ENCODE peak calls at places on chromosomes 12 and 14, in seven cellular contexts. M, B, W, V, Q, T and L are unnamed samples.

GRCh38 chr14:75794615-75795038 is 133.6 kb downstream of the TTLL5 start:
- DNase-seq in M (no peak), B (no peak), W (no peak), V (no peak), Q (peak), T (no peak), L (no peak)

GRCh38 chr14:71319646-71320045 is 412.4 kb downstream of the PCNX1 start:
- DNase-seq in M (peak), B (no peak), W (no peak), V (no peak), Q (no peak), T (no peak), L (no peak)

GRCh38 chr12:108218911-108219310 is 89.8 kb downstream of the WSCD2 start:
- DNase-seq in M (no peak), B (no peak), W (no peak), V (no peak), Q (no peak), T (no peak), L (no peak)

GRCh38 chr14:29236401-29236800 is 469.8 kb downstream of the FOXG1 start:
- DNase-seq in M (no peak), B (no peak), W (no peak), V (no peak), Q (no peak), T (no peak), L (no peak)

GRCh38 chr12:109165599-109165998 is 49.2 kb downstream of the ACACB start:
- DNase-seq in M (no peak), B (no peak), W (no peak), V (peak), Q (no peak), T (no peak), L (no peak)

GRCh38 chr12:40565029-40565633 is 127.1 kb upstream of the CNTN1 start:
- DNase-seq in M (no peak), B (no peak), W (no peak), V (no peak), Q (no peak), T (no peak), L (no peak)

GRCh38 chr12:41919526-41920305 is 225.0 kb downstream of the GXYLT1 start:
- DNase-seq in M (no peak), B (no peak), W (no peak), V (no peak), Q (no peak), T (no peak), L (no peak)

GRCh38 chr12:6437586-6437985 is 7.2 kb upstream of the CD27 start:
- DNase-seq in M (no peak), B (no peak), W (no peak), V (no peak), Q (no peak), T (no peak), L (no peak)

GRCh38 chr14:59634617-59635016 is 58.0 kb upstream of the CCDC175 start:
- DNase-seq in M (no peak), B (no peak), W (no peak), V (no peak), Q (no peak), T (no peak), L (no peak)

GRCh38 chr12:30286345-30286926 is 409.2 kb downstream of the IPO8 start:
- DNase-seq in M (peak), B (no peak), W (no peak), V (no peak), Q (peak), T (no peak), L (no peak)

GRCh38 chr12:96197503-96198272 is 3.5 kb downstream of the ELK3 start:
- DNase-seq in M (peak), B (no peak), W (no peak), V (no peak), Q (no peak), T (no peak), L (no peak)

GRCh38 chr12:58596381-58596780 is 323.9 kb downstream of the LRIG3 start:
- DNase-seq in M (no peak), B (no peak), W (no peak), V (no peak), Q (no peak), T (no peak), L (no peak)
- TF ChIP-seq EP300 in M (no peak), B (no peak), W (no peak), V (no peak), Q (no peak), T (no peak), L (no peak)

DNA sequence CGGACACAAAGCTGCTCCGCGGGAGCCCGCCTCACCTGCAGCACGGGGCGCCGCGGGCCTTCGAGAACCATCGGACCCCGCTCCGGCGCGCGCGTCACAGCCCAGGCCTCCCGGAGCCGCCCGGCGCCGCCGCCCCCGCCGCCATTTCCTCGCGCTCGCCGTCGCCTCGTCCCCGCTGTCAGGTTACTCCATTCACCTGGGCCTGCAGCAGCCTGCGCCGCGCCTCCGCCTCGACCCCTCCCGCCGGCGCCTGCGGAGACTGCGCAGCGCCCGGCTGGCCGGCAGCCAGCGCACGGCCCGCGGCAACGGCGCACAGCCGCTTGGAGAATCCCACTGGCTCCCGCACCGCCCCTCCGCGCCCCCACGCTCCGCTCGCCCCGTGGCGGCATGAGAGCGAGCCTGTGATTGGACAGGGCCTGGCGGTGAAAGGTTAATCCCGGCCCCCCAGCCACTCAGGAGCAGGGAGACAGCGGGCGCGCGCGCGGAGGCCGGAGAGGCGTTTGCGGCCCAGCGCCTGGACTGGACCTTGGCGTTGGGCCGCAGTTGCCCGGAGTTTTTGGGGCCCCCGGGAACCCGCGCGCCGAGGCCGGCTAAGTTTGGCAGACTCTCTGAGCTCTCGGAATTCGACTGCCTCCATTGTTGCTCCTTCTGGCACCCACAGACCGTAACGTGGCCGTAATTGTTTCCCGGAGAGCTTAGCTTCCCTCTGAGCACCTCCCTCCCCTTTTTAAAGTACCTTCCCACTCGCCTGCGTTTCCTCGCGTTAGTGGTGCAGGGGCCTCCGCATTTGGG is at the start of gene DICER1:
- DNase-seq in M (peak), B (peak), W (peak), V (peak), Q (peak), T (peak), L (peak)
- TF ChIP-seq EP300 in M (no peak), B (peak), W (no peak), V (no peak), Q (no peak), T (no peak), L (no peak)

DNA sequence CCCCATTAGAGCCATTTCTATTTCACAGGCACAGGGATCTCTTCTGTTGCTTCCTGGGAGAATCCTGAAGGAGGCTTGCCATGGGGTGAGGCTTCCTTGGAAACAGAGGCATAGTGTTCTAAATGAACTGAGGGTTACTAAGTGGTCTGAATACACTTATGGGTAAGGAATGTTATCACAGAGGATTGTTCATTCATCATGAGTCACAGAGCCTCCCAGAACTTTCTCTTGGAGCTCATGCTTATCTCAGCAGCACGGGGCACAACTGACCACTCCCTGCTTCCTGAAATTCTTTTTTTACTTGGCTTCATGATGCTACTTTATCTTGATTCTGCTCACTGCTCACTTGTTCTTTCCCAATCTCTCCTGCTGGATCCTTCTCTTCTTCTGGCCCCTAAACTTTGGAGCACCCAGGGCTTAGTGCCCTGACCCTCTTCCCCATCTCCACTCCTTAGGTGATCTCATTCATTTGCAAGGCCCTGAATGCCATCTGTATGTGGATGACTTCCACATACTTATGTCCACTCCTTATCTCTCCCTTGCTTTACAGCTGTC is 57.9 kb downstream of the ANO6 start:
- DNase-seq in M (peak), B (no peak), W (no peak), V (no peak), Q (peak), T (no peak), L (peak)
- TF ChIP-seq EP300 in M (peak), B (no peak), W (no peak), V (no peak), Q (no peak), T (no peak), L (no peak)

DNA sequence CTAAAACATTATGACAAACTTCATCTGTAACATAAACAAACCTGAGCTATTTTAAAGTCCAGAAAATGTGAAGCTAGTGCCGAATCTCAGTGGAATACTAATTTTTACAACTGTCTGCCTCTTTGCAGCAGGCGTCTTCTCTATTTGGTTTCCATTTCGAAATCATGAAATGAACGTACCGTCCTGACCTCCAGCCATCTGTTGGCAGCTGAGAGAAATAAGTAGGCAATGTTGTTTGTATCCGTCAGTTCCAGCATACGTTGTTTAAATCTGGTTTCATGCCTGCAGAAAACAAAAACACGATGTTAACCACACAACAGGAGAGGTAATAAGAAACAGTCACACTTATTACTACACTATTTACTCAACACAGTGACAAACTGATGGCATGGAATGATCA is 54.3 kb upstream of the KCNJ8 start:
- DNase-seq in M (no peak), B (peak), W (peak), V (peak), Q (no peak), T (no peak), L (peak)
- TF ChIP-seq EP300 in M (no peak), B (no peak), W (no peak), V (peak), Q (no peak), T (peak), L (peak)

GRCh38 chr12:52067081-52067374 is 2.8 kb upstream of the ATG101 start:
- DNase-seq in M (no peak), B (no peak), W (no peak), V (no peak), Q (no peak), T (no peak), L (no peak)

GRCh38 chr12:52070243-52070925 is 606 bp downstream of the ATG101 start:
- DNase-seq in M (no peak), B (no peak), W (no peak), V (no peak), Q (no peak), T (no peak), L (no peak)

GRCh38 chr12:52066346-52067080 is 3.3 kb upstream of the ATG101 start:
- DNase-seq in M (no peak), B (no peak), W (no peak), V (no peak), Q (no peak), T (no peak), L (no peak)

GRCh38 chr12:52073531-52073950 is 3.8 kb downstream of the ATG101 start:
- DNase-seq in M (no peak), B (peak), W (no peak), V (no peak), Q (no peak), T (no peak), L (no peak)

GRCh38 chr12:52069410-52070242 is at the start of gene ATG101:
- DNase-seq in M (peak), B (peak), W (peak), V (peak), Q (peak), T (peak), L (peak)
- TF ChIP-seq EP300 in M (no peak), B (no peak), W (peak), V (peak), Q (no peak), T (no peak), L (no peak)

DNA sequence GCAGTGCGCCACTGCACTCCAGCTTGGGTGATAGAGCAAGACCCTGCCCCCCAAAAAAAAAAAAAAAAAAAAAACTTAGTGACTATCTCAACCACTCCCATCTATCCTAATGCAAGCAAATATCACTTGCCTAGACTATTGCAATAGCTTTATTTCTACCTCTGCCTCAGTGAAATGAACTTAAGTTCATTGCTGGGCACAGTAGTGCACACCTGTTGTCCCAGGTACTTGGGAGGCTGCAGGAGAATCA is 4.3 kb downstream of the RPS29 start:
- DNase-seq in M (no peak), B (no peak), W (no peak), V (no peak), Q (no peak), T (no peak), L (no peak)
- TF ChIP-seq EP300 in M (no peak), B (no peak), W (no peak), V (no peak), Q (no peak), T (no peak), L (no peak)

DNA sequence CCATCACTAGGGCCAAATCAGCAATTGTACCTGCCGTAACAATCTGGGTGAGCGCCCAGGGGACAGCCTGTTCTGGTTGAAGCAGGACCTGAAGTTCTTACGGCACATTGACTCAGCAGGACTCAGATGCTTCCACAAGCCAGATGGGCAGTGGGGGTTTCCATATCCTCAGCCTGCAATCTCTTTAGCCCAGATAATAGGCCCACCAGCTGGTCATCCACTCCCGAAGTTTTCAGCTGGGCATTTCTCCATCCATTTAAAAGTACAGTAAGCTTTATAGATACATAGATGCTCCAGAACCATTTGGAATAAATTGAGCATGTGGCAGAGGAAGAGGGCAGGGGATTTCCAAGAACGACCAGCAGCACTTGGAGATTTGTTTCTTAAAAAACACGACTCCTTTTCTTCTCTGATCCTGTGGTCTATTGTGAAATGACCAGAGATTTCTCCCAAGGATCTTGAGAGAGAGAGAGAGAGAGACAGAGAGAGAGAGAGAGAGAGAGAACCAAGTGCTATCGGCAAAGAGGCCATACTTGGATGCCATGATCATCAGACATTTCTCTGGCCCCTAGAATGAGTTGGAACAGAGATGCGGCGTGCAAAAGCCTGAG is 74.8 kb upstream of the PLXNC1 start:
- DNase-seq in M (no peak), B (no peak), W (no peak), V (peak), Q (no peak), T (no peak), L (no peak)
- TF ChIP-seq EP300 in M (no peak), B (no peak), W (no peak), V (peak), Q (no peak), T (no peak), L (no peak)

DNA sequence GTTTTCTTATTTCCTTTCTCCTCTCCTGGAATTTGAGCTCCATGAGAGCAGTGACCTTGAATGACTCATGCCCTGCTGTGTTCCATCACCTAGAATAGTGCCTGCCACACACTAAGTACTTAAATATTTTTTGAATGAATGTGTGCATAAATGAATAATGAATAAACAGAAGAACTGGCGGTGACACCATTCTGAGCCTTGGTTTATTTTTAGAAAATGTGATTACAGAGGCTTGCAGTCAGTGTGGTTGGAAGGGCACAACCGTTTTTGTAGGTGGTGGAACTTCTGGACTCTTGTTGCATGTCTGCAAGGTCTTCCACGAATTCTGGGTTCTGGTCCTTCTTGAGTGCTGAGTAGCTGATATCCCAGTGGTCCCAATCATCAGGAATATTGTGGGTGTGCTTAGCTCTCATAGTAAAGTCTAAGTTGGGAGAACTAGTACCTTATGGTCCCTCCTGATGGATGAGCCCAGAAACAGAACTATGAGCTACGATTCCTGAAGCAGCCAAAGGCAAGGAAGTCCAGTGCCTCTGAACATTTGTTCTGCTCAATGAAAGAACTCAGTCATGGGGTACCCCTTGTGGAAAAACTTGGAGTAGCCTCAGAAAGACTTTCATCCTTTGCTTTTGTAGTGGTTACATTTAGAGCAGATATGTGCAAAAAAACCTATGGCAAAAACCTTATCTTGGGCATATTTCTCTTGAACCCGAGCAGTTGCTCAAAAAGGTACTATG is 28.8 kb upstream of the BHLHE41 start:
- DNase-seq in M (peak), B (peak), W (no peak), V (no peak), Q (peak), T (no peak), L (no peak)
- TF ChIP-seq EP300 in M (no peak), B (no peak), W (no peak), V (peak), Q (no peak), T (no peak), L (no peak)